ENCODE peak calls at places on chromosomes 4 and X, in eight cellular contexts. O is endothelial cell of umbilical vein, M is A549, B is HCT116, L is GM12878, R is K562, X is HepG2, I is H1. Z is an unnamed sample.

GRCh38 chrX:6968231-6968630 is 179.3 kb upstream of the STS start:
- DNase-seq in O (no peak), M (no peak), B (no peak), L (no peak), R (no peak), X (no peak), I (no peak), Z (no peak)

GRCh38 chr4:68250151-68250930 is 4.8 kb upstream of the TMPRSS11B start:
- DNase-seq in O (no peak), M (no peak), B (no peak), L (no peak), R (no peak), X (no peak), I (no peak), Z (no peak)

GRCh38 chr4:10546-10870 is 42.6 kb upstream of the ZNF595 start:
- DNase-seq in O (no peak), M (no peak), B (no peak), L (no peak), R (no peak), X (no peak), I (no peak), Z (peak)

GRCh38 chrX:110407910-110408545 is 49.4 kb downstream of the RTL9 start:
- DNase-seq in O (peak), M (peak), B (peak), L (no peak), R (peak), X (peak), I (no peak), Z (peak)

GRCh38 chr4:57074753-57075152 is 35.4 kb downstream of the IGFBP7 start:
- DNase-seq in O (no peak), M (peak), B (no peak), L (no peak), R (no peak), X (no peak), I (no peak), Z (no peak)

GRCh38 chr4:20219526-20219925 is 32.2 kb upstream of the SLIT2 start:
- DNase-seq in O (no peak), M (no peak), B (no peak), L (no peak), R (no peak), X (no peak), I (no peak), Z (no peak)

GRCh38 chrX:115894087-115894486 is 276.5 kb upstream of the AGTR2 start:
- DNase-seq in O (no peak), M (peak), B (peak), L (peak), R (no peak), X (peak), I (no peak), Z (peak)

GRCh38 chr4:111283066-111283677 is 660.3 kb upstream of the PITX2 start:
- DNase-seq in O (peak), M (peak), B (peak), L (no peak), R (peak), X (peak), I (peak), Z (peak)

GRCh38 chr4:13701937-13702446 is 74.5 kb upstream of the BOD1L1 start:
- DNase-seq in O (no peak), M (peak), B (peak), L (no peak), R (no peak), X (peak), I (no peak), Z (peak)

GRCh38 chrX:104565791-104566687 is at the start of gene IL1RAPL2:
- DNase-seq in O (no peak), M (peak), B (no peak), L (no peak), R (peak), X (peak), I (peak), Z (no peak)

GRCh38 chr4:48778431-48779094 is 1.5 kb downstream of the FRYL start:
- DNase-seq in O (peak), M (no peak), B (no peak), L (no peak), R (no peak), X (peak), I (no peak), Z (peak)

GRCh38 chrX:103565752-103566151 is 19.6 kb upstream of the TCEAL4 start:
- DNase-seq in O (no peak), M (no peak), B (no peak), L (no peak), R (no peak), X (no peak), I (no peak), Z (no peak)

GRCh38 chr4:173289351-173289725 is 44.8 kb downstream of the HMGB2 start:
- DNase-seq in O (no peak), M (no peak), B (no peak), L (no peak), R (no peak), X (no peak), I (no peak), Z (peak)
- TF ChIP-seq POLR2A in O (no peak), M (no peak), B (no peak), L (no peak), R (no peak), X (no peak), I (no peak), Z (no peak)

DNA sequence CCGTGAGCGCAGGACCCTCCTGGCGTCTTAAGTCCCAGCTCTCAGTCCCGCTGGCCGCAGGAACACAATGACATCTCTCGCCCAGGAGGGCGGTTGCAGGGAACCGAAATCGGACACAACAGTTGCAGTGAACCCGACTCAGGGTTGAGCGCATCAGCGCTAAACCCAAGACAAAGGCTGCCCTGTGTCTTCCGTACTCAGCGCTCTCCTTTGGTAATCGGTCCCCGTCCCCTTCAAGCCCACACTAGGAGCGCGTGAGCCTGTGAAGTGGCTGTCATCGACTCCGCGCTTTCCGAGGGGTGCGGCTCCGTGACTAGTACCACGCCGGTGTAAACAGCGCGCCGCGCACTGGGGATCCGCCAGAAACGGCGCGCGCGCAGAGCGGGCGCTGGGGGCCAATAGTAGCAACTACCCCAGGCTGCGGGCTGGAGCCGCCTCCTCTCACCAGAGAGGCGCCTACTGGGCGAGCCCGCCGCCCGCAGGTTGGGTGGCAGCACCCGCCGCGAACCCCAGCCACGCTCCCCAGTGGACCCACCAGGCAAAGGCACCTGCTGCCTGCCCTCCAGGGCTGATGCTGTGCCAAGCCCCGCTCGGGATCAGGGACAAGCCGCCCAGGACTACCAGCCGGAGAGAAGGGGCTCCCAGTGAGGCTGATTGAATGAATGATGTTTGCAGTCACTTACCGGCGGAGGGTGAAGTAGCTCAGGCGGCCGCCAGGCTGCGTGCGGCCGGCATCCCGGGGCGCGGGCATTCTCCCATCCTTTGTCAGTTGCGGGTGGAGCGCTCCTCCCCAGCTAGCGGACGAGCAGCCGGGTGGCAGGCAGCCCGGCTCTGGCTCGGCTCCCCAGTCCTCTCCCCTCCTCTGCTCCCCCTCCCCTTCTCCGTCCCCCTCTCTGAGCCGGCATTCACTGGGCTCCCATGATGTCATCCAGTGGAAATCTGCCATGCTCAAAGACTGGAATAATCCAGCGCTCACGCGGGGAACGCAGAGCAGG is 370.4 kb upstream of the SMIM31 start:
- DNase-seq in O (no peak), M (peak), B (no peak), L (no peak), R (no peak), X (no peak), I (peak), Z (no peak)
- TF ChIP-seq MAX in O (no peak), M (no peak), B (no peak), L (no peak), R (no peak), X (no peak), I (peak), Z (no peak)

DNA sequence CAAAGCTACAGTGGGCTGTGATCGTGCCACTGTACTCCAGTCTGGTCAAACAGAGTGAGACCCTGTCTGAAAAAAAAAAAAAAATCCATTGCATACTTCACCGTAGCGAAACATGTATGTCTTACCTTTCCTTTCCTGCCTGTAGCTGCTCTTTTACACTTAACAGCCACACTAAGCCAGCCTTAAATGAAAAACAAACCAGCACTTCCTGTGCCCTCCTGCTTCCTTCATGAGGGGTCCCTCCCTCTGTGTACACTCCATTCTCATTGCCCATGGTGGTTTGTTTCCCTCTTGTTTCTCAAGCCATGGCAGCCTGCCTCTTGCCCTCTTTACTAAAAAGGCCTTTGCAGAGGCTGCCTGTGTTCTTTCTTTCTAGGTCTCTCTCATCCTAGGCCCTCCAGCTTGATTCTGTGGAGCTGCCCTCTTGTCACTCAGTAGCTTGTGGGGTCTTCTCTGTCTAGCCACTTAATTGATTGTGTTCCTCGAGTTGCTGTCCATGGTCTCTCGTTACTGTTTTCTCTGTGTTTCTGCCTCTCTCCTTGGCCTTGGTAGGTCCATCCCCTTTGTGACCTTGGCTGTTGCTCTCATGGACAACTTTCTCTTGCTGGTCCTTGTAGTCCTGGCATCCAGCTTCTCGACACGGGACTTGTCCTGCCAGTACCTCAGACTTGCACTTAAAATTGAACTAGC is 52.1 kb upstream of the MSANTD1 start:
- DNase-seq in O (no peak), M (no peak), B (no peak), L (no peak), R (no peak), X (no peak), I (no peak), Z (no peak)
- H3K4me3 ChIP-seq in O (no peak), M (no peak), B (no peak), L (no peak), R (no peak), X (no peak), I (no peak), Z (no peak)

DNA sequence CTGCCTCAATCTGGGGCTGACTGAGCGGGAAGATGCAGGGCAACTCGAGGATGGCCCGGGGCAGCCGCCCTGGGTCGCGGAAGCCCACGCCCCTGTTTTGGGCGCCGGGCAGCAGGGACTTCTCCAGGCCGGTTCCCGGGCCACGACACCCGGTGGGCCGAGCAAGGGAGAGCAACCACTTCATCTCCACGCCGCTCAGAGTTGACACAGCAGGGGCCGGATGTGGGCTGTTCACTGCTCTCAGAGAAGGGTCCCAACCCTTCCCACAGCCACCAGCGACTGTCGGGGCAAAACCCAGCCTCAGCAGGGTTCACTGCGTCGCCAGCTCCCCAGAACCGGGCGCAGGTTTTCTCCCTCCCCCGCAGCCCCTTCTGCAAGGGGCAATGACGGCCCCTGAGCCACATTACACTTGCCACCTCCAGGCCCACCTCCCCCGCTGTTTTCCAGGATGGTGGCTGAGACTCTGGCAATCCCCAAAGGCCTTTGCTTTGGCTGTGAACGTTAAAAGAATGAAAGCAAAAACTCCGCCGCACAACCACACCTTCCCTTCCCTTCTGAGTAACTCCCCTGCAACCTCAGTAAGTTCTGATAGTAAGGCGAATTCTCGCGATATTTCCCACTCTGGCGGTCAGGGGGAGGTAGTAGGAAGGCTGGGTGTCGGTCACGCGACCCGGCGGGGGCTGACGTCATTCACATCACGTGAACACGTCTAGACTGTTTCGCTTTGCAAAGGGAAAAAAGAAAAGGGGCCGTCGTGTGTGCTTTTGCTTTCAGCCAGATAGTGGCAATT is 718 bp upstream of the CAMK2D start:
- DNase-seq in O (peak), M (peak), B (peak), L (peak), R (peak), X (peak), I (peak), Z (peak)
- TF ChIP-seq POLR2A in O (peak), M (peak), B (peak), L (peak), R (no peak), X (peak), I (peak), Z (peak)

DNA sequence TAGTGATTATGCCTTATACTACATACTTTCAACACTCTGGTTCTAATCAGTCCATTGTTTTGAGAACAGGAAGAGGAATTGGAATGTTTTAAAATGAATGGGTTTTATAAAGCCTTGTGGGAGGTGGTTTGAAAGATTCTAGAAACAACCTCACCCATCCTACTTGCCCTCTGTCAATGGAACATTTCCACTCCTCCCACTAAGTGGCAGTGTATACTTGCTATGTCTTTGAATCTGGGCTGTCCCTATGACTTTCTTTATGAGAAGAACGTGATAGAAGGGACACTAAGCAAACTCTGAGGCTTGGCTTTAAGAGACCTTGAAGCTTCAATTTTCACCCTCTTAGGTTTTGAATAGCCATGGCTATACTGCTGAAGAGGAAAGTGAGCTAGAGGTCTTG is 611.2 kb downstream of the PPP4R3C start:
- DNase-seq in O (peak), M (no peak), B (peak), L (no peak), R (no peak), X (peak), I (no peak), Z (peak)
- TF ChIP-seq MAX in O (no peak), M (no peak), B (no peak), L (no peak), R (no peak), X (no peak), I (no peak), Z (no peak)

GRCh38 chrX:108734426-108734825 is 1.9 kb downstream of the IRS4 start:
- DNase-seq in O (no peak), M (no peak), B (no peak), L (no peak), R (no peak), X (no peak), I (no peak), Z (no peak)

GRCh38 chrX:108732630-108733321 is 3.6 kb downstream of the IRS4 start:
- DNase-seq in O (no peak), M (no peak), B (no peak), L (no peak), R (no peak), X (no peak), I (no peak), Z (no peak)

GRCh38 chrX:108735680-108736508 is 469 bp downstream of the IRS4 start:
- DNase-seq in O (peak), M (peak), B (no peak), L (no peak), R (no peak), X (no peak), I (no peak), Z (no peak)

GRCh38 chrX:108736509-108737479 is at the start of gene IRS4:
- DNase-seq in O (peak), M (peak), B (no peak), L (no peak), R (no peak), X (peak), I (peak), Z (no peak)

GRCh38 chrX:108735087-108735679 is 1.2 kb downstream of the IRS4 start:
- DNase-seq in O (peak), M (peak), B (no peak), L (no peak), R (no peak), X (no peak), I (no peak), Z (no peak)
- H3K4me3 ChIP-seq in O (no peak), M (peak), B (no peak), L (no peak), R (no peak), X (no peak), I (peak), Z (no peak)

GRCh38 chrX:152937236-152937635 is 39.4 kb downstream of the ZNF185 start:
- DNase-seq in O (no peak), M (no peak), B (no peak), L (no peak), R (no peak), X (no peak), I (no peak), Z (no peak)
- TF ChIP-seq POLR2A in O (no peak), M (no peak), B (no peak), L (no peak), R (no peak), X (no peak), I (no peak), Z (no peak)

Z was measured in NB4.